ENCODE peak calls at places on chromosomes 3 and 15, in four cellular contexts. R, T, B and H are unnamed samples.

GRCh38 chr15:31235298-31236183 is 91.1 kb upstream of the KLF13 start:
- DNase-seq in R (no peak), T (no peak), B (no peak), H (no peak)

GRCh38 chr3:46865034-46865507 is 1.8 kb upstream of the MYL3 start:
- DNase-seq in R (no peak), T (no peak), B (no peak), H (no peak)

GRCh38 chr3:184771748-184772147 is 40.2 kb upstream of the VPS8 start:
- DNase-seq in R (no peak), T (no peak), B (no peak), H (no peak)

GRCh38 chr3:9721015-9721697 is 10.4 kb upstream of the BRPF1 start:
- DNase-seq in R (no peak), T (no peak), B (peak; percentile 37), H (no peak)

GRCh38 chr15:33022629-33023028 is 171.9 kb downstream of the FMN1 start:
- DNase-seq in R (peak; percentile 83), T (peak; percentile 91), B (peak; percentile 70), H (no peak)

GRCh38 chr15:33543957-33544356 is 233.2 kb downstream of the RYR3 start:
- DNase-seq in R (no peak), T (no peak), B (no peak), H (no peak)

GRCh38 chr3:16849240-16849639 is 35.5 kb upstream of the PLCL2 start:
- DNase-seq in R (no peak), T (peak; percentile 41), B (peak; percentile 2), H (no peak)

GRCh38 chr3:171218069-171218468 is 191.5 kb upstream of the SLC2A2 start:
- DNase-seq in R (no peak), T (no peak), B (no peak), H (no peak)

GRCh38 chr3:86029590-86029989 is 961.4 kb downstream of the VGLL3 start:
- DNase-seq in R (no peak), T (peak; percentile 60), B (no peak), H (no peak)

GRCh38 chr3:181549266-181549665 is 162.5 kb upstream of the SOX2 start:
- DNase-seq in R (no peak), T (no peak), B (no peak), H (no peak)

GRCh38 chr3:147940846-147941245 is 531.7 kb downstream of the ZIC1 start:
- DNase-seq in R (no peak), T (no peak), B (no peak), H (no peak)

GRCh38 chr15:26066896-26067295 is 203.8 kb upstream of the ATP10A start:
- DNase-seq in R (no peak), T (no peak), B (no peak), H (no peak)

GRCh38 chr3:122572940-122573412 is 4.5 kb upstream of the PARP15 start:
- DNase-seq in R (peak; percentile 67), T (peak; percentile 71), B (peak; percentile 41), H (peak; percentile 15)

GRCh38 chr3:184230081-184230602 is 757 bp downstream of the VWA5B2 start:
- DNase-seq in R (no peak), T (no peak), B (no peak), H (peak; percentile 58)

GRCh38 chr15:77527164-77527778 is 105.4 kb downstream of the LINGO1 start:
- DNase-seq in R (peak; percentile 76), T (peak; percentile 92), B (peak; percentile 79), H (no peak)

GRCh38 chr3:149442845-149443544 is 31.5 kb upstream of the TM4SF4 start:
- DNase-seq in R (no peak), T (no peak), B (peak; percentile 89), H (no peak)

GRCh38 chr3:184688251-184688851 is 23.5 kb downstream of the MAGEF1 start:
- DNase-seq in R (no peak), T (peak; percentile 81), B (peak; percentile 91), H (no peak)

GRCh38 chr3:168289480-168289879 is 193.8 kb upstream of the GOLIM4 start:
- DNase-seq in R (no peak), T (no peak), B (no peak), H (no peak)

GRCh38 chr3:55579499-55579898 is 92.4 kb upstream of the WNT5A start:
- DNase-seq in R (no peak), T (no peak), B (peak; percentile 81), H (no peak)

GRCh38 chr15:48580736-48581135 is 64.8 kb downstream of the FBN1 start:
- DNase-seq in R (no peak), T (no peak), B (no peak), H (no peak)

GRCh38 chr3:184805351-184806038 is 6.5 kb upstream of the VPS8 start:
- DNase-seq in R (no peak), T (no peak), B (no peak), H (no peak)

GRCh38 chr15:50879016-50879415 is 29.5 kb upstream of the AP4E1 start:
- DNase-seq in R (no peak), T (no peak), B (no peak), H (no peak)

GRCh38 chr3:150117076-150117475 is 146.4 kb upstream of the PFN2 start:
- DNase-seq in R (no peak), T (no peak), B (no peak), H (no peak)

GRCh38 chr3:20039765-20040475 is at the start of gene KAT2B:
- DNase-seq in R (peak; percentile 64), T (peak; percentile 74), B (peak; percentile 26), H (peak; percentile 67)

GRCh38 chr3:185473290-185473815 is 25.5 kb downstream of the TMEM41A start:
- DNase-seq in R (no peak), T (no peak), B (peak; percentile 2), H (no peak)

GRCh38 chr3:177982034-177982433 is 554.2 kb upstream of the KCNMB2 start:
- DNase-seq in R (no peak), T (no peak), B (peak; percentile 52), H (no peak)

GRCh38 chr3:127233371-127233770 is 40.4 kb downstream of the PRR23E start:
- DNase-seq in R (peak; percentile 48), T (peak; percentile 53), B (no peak), H (no peak)

GRCh38 chr3:126525853-126526667 is 2.1 kb downstream of the CHST13 start:
- DNase-seq in R (no peak), T (no peak), B (no peak), H (no peak)

GRCh38 chr3:188947401-188947982 is 224.3 kb upstream of the TPRG1 start:
- DNase-seq in R (peak; percentile 94), T (peak; percentile 94), B (peak; percentile 63), H (peak; percentile 74)

GRCh38 chr15:89364341-89364740 is 29.7 kb upstream of the POLG start:
- DNase-seq in R (no peak), T (no peak), B (no peak), H (no peak)

GRCh38 chr3:88061749-88062148 is 2.7 kb downstream of the ZNF654 start:
- DNase-seq in R (no peak), T (no peak), B (no peak), H (no peak)

GRCh38 chr15:72491768-72492167 is 17.6 kb downstream of the ARIH1 start:
- DNase-seq in R (no peak), T (peak; percentile 48), B (peak; percentile 90), H (no peak)

GRCh38 chr3:123292321-123293310 is 90.9 kb downstream of the SEC22A start:
- DNase-seq in R (no peak), T (peak; percentile 78), B (no peak), H (no peak)

GRCh38 chr3:197454014-197454413 is 101.8 kb downstream of the BDH1 start:
- DNase-seq in R (no peak), T (peak; percentile 69), B (no peak), H (no peak)

GRCh38 chr15:63736287-63736686 is 97.5 kb downstream of the HERC1 start:
- DNase-seq in R (no peak), T (no peak), B (no peak), H (no peak)

GRCh38 chr3:75272708-75273107 is 391.4 kb upstream of the FRG2C start:
- DNase-seq in R (no peak), T (no peak), B (peak; percentile 71), H (no peak)

DNA sequence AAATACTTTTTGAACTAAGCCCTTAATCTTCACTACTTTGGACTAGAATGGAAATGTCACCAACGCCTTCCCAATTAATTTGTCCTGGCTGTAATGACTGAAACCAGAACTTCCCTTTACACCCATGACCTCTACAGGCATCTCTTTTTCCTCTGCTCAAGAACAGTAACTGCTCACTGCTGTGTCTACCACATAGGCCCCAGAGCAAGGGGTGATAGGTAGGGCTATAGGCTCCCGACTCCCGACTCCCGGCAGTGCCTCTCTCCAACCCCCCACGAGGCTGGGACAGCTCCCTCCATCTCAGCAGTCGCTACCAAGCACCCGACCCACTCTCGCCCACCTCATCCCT is 384 bp upstream of the LEKR1 start:
- DNase-seq in R (no peak), T (no peak), B (no peak), H (no peak)
- H4K8ac ChIP-seq in R (no peak overlapping the region), T (no peak overlapping the region), B (peak overlapping the region; percentile 94), H (peak overlapping the region; percentile 77)

DNA sequence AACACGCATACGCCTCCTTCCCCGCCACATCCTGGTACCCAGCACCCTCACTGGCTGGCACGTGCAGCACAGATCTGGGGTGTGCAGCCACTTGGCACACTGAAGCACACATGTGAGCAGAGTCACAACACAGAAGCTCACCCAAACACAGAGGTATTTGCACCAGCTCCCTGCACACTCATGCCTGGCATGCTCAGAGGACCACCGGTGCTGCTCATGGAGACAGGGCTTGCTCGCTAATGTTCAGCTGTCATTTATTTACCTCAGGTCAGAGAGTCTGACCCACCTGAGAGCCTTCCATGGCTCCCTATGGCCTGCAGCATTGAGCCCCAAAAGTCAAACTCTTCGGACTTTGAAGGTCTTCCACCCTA is 70.4 kb downstream of the ADAMTS7 start:
- DNase-seq in R (no peak), T (no peak), B (no peak), H (no peak)
- H3K56ac ChIP-seq in R (no peak overlapping the region), T (no peak overlapping the region), B (no peak overlapping the region), H (no peak overlapping the region)

GRCh38 chr15:84658788-84659411 is 901 bp upstream of the NMB start:
- DNase-seq in R (no peak), T (no peak), B (no peak), H (no peak)
- H4K8ac ChIP-seq in R (no peak overlapping the region), T (no peak overlapping the region), B (peak overlapping the region; percentile 26), H (peak overlapping the region; percentile 62)

DNA sequence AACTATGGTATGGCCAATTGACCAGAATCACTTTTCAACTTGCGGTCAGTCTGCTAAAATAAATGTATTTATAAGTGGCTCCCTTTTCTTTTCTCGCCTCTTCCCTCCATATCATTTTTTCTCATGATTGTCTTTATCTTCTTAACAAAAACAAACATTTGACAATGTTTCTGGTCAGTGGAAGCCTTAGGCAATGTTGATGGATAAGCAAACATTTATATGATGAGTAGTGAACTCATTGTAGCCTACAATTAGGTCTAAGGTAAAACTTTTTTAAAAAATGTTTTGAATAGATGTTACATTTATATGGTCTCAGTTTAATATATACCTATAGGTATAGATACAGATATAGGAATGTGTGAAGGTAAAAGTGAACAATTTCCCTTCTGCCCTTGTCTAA is 355.4 kb downstream of the MFSD1 start:
- DNase-seq in R (no peak), T (no peak), B (no peak), H (no peak)
- H3K56ac ChIP-seq in R (no peak overlapping the region), T (no peak overlapping the region), B (no peak overlapping the region), H (no peak overlapping the region)